ENCODE peak calls at places on chromosomes 7 and 10, in six cellular contexts. L is tibial artery; A is upper lobe of right lung; C is CD4-positive, alpha-beta memory T cell; N is mucosa of descending colon; G is RWPE2. J is an unnamed sample.
A peak's percentile ranks its signal among the peaks of the same experiment; 100 is the strongest.

GRCh38 chr10:34699904-34700303 is 115.2 kb downstream of the PARD3 start:
- DNase-seq in L (no peak), A (no peak), C (no peak), N (no peak), G (no peak), J (no peak)

GRCh38 chr7:2607122-2607912 is 24.5 kb upstream of the TTYH3 start:
- DNase-seq in L (peak; percentile 83), A (no peak), C (no peak), N (no peak), G (no peak), J (no peak)

GRCh38 chr7:70752794-70753241 is 379.1 kb upstream of the GALNT17 start:
- DNase-seq in L (no peak), A (no peak), C (no peak), N (no peak), G (no peak), J (no peak)

GRCh38 chr7:131111-132094 is 61.0 kb upstream of the FAM20C start:
- DNase-seq in L (peak; percentile 55), A (peak; percentile 82), C (no peak), N (no peak), G (no peak), J (no peak)

GRCh38 chr7:96136600-96137239 is 185.2 kb downstream of the SLC25A13 start:
- DNase-seq in L (no peak), A (no peak), C (no peak), N (no peak), G (no peak), J (peak; percentile 28)

GRCh38 chr10:86325158-86325557 is 41.4 kb downstream of the GRID1 start:
- DNase-seq in L (no peak), A (peak; percentile 7), C (no peak), N (no peak), G (no peak), J (peak; percentile 15)

GRCh38 chr7:127751723-127752448 is 99.9 kb downstream of the SND1 start:
- DNase-seq in L (no peak), A (no peak), C (no peak), N (no peak), G (no peak), J (no peak)

GRCh38 chr7:46387646-46388045 is 466.6 kb upstream of the IGFBP3 start:
- DNase-seq in L (no peak), A (no peak), C (no peak), N (no peak), G (no peak), J (no peak)

GRCh38 chr10:133180915-133181639 is 21.1 kb downstream of the KNDC1 start:
- DNase-seq in L (no peak), A (no peak), C (no peak), N (peak; percentile 37), G (no peak), J (no peak)

GRCh38 chr7:152923711-152924110 is 164.2 kb downstream of the ACTR3B start:
- DNase-seq in L (no peak), A (no peak), C (no peak), N (no peak), G (no peak), J (no peak)

GRCh38 chr10:118800920-118801319 is 46.1 kb upstream of the CACUL1 start:
- DNase-seq in L (no peak), A (peak; percentile 58), C (no peak), N (no peak), G (no peak), J (no peak)

GRCh38 chr10:132496360-132497082 is 41.1 kb upstream of the INPP5A start:
- DNase-seq in L (no peak), A (no peak), C (no peak), N (no peak), G (peak; percentile 42), J (no peak)

GRCh38 chr10:80484243-80484642 is 30.1 kb downstream of the TSPAN14 start:
- DNase-seq in L (no peak), A (peak; percentile 62), C (no peak), N (no peak), G (no peak), J (no peak)

GRCh38 chr7:130758429-130759056 is 24.5 kb upstream of the KLF14 start:
- DNase-seq in L (no peak), A (no peak), C (peak; percentile 27), N (no peak), G (no peak), J (peak; percentile 61)

GRCh38 chr7:79282882-79283602 is 170.4 kb downstream of the MAGI2 start:
- DNase-seq in L (no peak), A (no peak), C (no peak), N (no peak), G (no peak), J (no peak)

GRCh38 chr10:35424680-35425285 is 88.5 kb downstream of the CCNY start:
- DNase-seq in L (no peak), A (no peak), C (no peak), N (no peak), G (no peak), J (no peak)

GRCh38 chr7:154304740-154305679 is 252.8 kb downstream of the DPP6 start:
- DNase-seq in L (no peak), A (no peak), C (no peak), N (no peak), G (no peak), J (peak; percentile 81)

GRCh38 chr10:5944389-5945202 is 32.7 kb downstream of the IL15RA start:
- DNase-seq in L (peak; percentile 96), A (no peak), C (no peak), N (no peak), G (peak; percentile 81), J (no peak)

GRCh38 chr7:19958309-19958896 is 185.0 kb upstream of the TMEM196 start:
- DNase-seq in L (no peak), A (no peak), C (no peak), N (no peak), G (no peak), J (no peak)

GRCh38 chr10:110860576-110861241 is 11.0 kb upstream of the PDCD4 start:
- DNase-seq in L (no peak), A (no peak), C (peak; percentile 78), N (no peak), G (no peak), J (no peak)

GRCh38 chr7:20298486-20298901 is 32.2 kb upstream of the ITGB8 start:
- DNase-seq in L (no peak), A (no peak), C (no peak), N (no peak), G (no peak), J (no peak)

DNA sequence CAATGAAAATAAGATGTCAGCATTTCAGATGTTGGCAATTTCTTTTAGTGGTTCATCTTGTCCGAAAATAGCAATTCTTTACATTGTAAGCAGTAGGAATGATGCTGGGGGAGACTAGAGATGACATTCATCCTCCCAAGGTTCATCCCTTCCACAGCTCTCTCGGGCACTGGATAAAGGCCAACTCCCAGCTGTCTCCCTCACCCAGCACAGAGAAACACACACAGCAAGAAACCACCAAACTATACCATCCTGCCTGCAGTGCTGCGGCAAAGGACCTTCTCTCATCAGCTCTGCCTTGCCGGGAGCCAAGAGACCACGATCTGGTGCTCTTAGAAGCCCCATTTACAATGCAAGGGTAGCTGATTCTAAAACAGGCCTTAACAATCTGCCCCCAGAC is 5.0 kb downstream of the FGFR2 start:
- DNase-seq in L (no peak), A (peak; percentile 11), C (no peak), N (no peak), G (no peak), J (no peak)
- H3K4me1 ChIP-seq in L (no peaks in the 10 kb centered on the region), A (peaks cover 3% of the 10 kb centered on the region), C (no peaks in the 10 kb centered on the region), N (no peaks in the 10 kb centered on the region), G (no peaks in the 10 kb centered on the region), J (peaks cover 53% of the 10 kb centered on the region)

GRCh38 chr10:71258046-71258445 is 45.7 kb downstream of the UNC5B start:
- DNase-seq in L (no peak), A (no peak), C (no peak), N (no peak), G (no peak), J (no peak)
- H3K4me1 ChIP-seq in L (no peaks in the 10 kb centered on the region), A (peaks cover 33% of the 10 kb centered on the region), C (no peaks in the 10 kb centered on the region), N (peaks cover 80% of the 10 kb centered on the region), G (peaks cover 38% of the 10 kb centered on the region), J (peaks cover 64% of the 10 kb centered on the region)

GRCh38 chr7:101170617-101171441 is 5.5 kb upstream of the VGF start:
- DNase-seq in L (no peak), A (no peak), C (no peak), N (no peak), G (no peak), J (no peak)

GRCh38 chr7:101169110-101169837 is 3.9 kb upstream of the VGF start:
- DNase-seq in L (no peak), A (no peak), C (no peak), N (no peak), G (no peak), J (no peak)

GRCh38 chr7:101171442-101171837 is 6.1 kb upstream of the VGF start:
- DNase-seq in L (no peak), A (no peak), C (no peak), N (no peak), G (no peak), J (peak; percentile 40)

GRCh38 chr7:101168412-101169049 is 3.2 kb upstream of the VGF start:
- DNase-seq in L (no peak), A (no peak), C (no peak), N (no peak), G (no peak), J (no peak)

GRCh38 chr7:101169838-101170531 is 4.6 kb upstream of the VGF start:
- DNase-seq in L (peak; percentile 65), A (peak; percentile 86), C (peak; percentile 75), N (peak; percentile 73), G (no peak), J (peak; percentile 81)
- H3K4me1 ChIP-seq in L (peaks cover 4% of the 10 kb centered on the region), A (peaks cover 35% of the 10 kb centered on the region), C (peaks cover 75% of the 10 kb centered on the region), N (peaks cover 37% of the 10 kb centered on the region), G (peaks cover 29% of the 10 kb centered on the region), J (peaks cover 43% of the 10 kb centered on the region)

DNA sequence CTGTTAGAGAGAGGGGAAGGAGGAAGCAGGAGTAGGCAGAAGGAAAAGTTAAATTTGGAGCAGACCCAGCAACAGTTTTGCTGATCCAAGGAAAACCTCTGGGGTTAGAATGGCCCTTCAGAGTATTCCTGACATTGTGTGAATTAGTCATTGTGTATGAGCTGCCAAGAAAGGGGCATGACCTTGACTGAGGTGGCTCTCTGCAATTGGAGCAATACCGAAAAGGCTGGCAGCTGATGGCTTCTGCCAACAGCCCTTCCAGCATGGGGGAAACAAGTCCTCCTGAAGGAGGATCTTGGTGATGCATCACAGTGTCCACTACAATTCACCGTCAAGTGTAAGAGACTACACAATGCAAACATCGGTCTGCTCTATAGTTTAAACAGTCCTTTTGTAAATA is 20.6 kb upstream of the WASL start:
- DNase-seq in L (no peak), A (no peak), C (no peak), N (no peak), G (peak; percentile 67), J (no peak)
- H3K4me1 ChIP-seq in L (no peaks in the 10 kb centered on the region), A (no peaks in the 10 kb centered on the region), C (no peaks in the 10 kb centered on the region), N (no peaks in the 10 kb centered on the region), G (peaks cover 42% of the 10 kb centered on the region), J (no peaks in the 10 kb centered on the region)

J was measured in neural progenitor cell.